ENCODE peak calls at places on chromosomes 2 and 18, in six cellular contexts. Q is cardiac muscle cell, H is substantia nigra, Z is neuronal stem cell, R is caudate nucleus, B is spleen. M is an unnamed sample.

GRCh38 chr18:22604390-22604985 is 186.8 kb upstream of the CTAGE1 start:
- DNase-seq in Q (peak; percentile 90), H (no peak), Z (no peak), R (no peak), B (no peak), M (no peak)

GRCh38 chr18:67373636-67374035 is 142.9 kb downstream of the DSEL start:
- DNase-seq in Q (no peak), H (no peak), Z (no peak), R (no peak), B (no peak), M (no peak)

GRCh38 chr2:224885295-224885694 is 157.0 kb downstream of the DOCK10 start:
- DNase-seq in Q (no peak), H (no peak), Z (no peak), R (no peak), B (no peak), M (no peak)

GRCh38 chr2:239839306-239839705 is 185.8 kb downstream of the NDUFA10 start:
- DNase-seq in Q (no peak), H (no peak), Z (no peak), R (no peak), B (no peak), M (no peak)

GRCh38 chr2:176554107-176555048 is 285.1 kb downstream of the MTX2 start:
- DNase-seq in Q (peak; percentile 82), H (no peak), Z (peak; percentile 57), R (no peak), B (no peak), M (peak; percentile 54)

GRCh38 chr2:74546004-74546403 is 7.7 kb downstream of the LOXL3 start:
- DNase-seq in Q (no peak), H (no peak), Z (no peak), R (no peak), B (no peak), M (no peak)

GRCh38 chr18:58215005-58215404 is 171.0 kb downstream of the NEDD4L start:
- DNase-seq in Q (no peak), H (no peak), Z (no peak), R (no peak), B (no peak), M (no peak)

GRCh38 chr2:191245869-191246531 is 796 bp downstream of the MYO1B start:
- DNase-seq in Q (peak; percentile 72), H (no peak), Z (peak; percentile 77), R (no peak), B (peak; percentile 79), M (peak; percentile 49)

GRCh38 chr2:48719480-48720177 is 35.9 kb downstream of the LHCGR start:
- DNase-seq in Q (no peak), H (no peak), Z (peak; percentile 20), R (no peak), B (no peak), M (no peak)

GRCh38 chr18:30163573-30163972 is 879.0 kb downstream of the DSC3 start:
- DNase-seq in Q (no peak), H (no peak), Z (no peak), R (no peak), B (no peak), M (no peak)

GRCh38 chr2:189566046-189566445 is 14.5 kb downstream of the SLC40A1 start:
- DNase-seq in Q (peak; percentile 35), H (no peak), Z (no peak), R (no peak), B (no peak), M (no peak)

GRCh38 chr2:67234443-67234842 is 162.7 kb upstream of the ETAA1 start:
- DNase-seq in Q (peak; percentile 65), H (no peak), Z (peak; percentile 15), R (no peak), B (no peak), M (no peak)

DNA sequence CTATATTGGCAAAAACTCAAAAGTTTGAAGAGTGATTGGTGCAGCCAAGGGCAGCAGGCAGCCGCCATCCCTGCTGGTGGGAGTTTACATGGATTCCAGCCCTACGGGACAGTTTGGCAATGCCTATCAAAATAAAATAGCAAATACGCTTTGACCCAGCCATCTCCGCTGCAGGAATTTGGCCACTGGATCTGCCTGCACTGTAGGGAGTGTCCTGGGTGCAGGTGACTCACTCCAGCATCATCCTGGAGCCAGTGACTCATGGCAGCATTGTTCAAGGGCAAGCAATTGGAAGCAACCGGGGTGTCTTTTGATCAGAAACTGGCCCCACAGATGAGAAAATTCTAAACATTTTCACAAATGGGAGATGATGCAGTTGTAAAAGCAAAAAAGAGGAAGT is 24.6 kb downstream of the NGEF start:
- DNase-seq in Q (peak; percentile 86), H (no peak), Z (no peak), R (no peak), B (peak; percentile 10), M (peak; percentile 99)
- H3K27ac ChIP-seq in Q (no peak overlapping the region), H (no peak overlapping the region), Z (no peak overlapping the region), R (no peak overlapping the region), B (no peak overlapping the region), M (peak overlapping the region; percentile 95)

GRCh38 chr2:236571161-236571560 is 1.5 kb downstream of the ACKR3 start:
- DNase-seq in Q (no peak), H (no peak), Z (no peak), R (no peak), B (no peak), M (no peak)
- H3K27ac ChIP-seq in Q (no peak overlapping the region), H (no peak overlapping the region), Z (peak overlapping the region; percentile 43), R (peak overlapping the region; percentile 26), B (peak overlapping the region; percentile 85), M (no peak overlapping the region)

GRCh38 chr2:37779123-37779522 is 107.7 kb upstream of the CDC42EP3 start:
- DNase-seq in Q (no peak), H (no peak), Z (no peak), R (no peak), B (no peak), M (no peak)

GRCh38 chr2:37779611-37780010 is 108.2 kb upstream of the CDC42EP3 start:
- DNase-seq in Q (no peak), H (no peak), Z (no peak), R (no peak), B (no peak), M (no peak)

GRCh38 chr2:37775908-37776250 is 104.4 kb upstream of the CDC42EP3 start:
- DNase-seq in Q (peak; percentile 86), H (no peak), Z (no peak), R (no peak), B (no peak), M (no peak)

GRCh38 chr2:37774976-37775907 is 103.8 kb upstream of the CDC42EP3 start:
- DNase-seq in Q (no peak), H (no peak), Z (no peak), R (no peak), B (no peak), M (peak; percentile 65)

DNA sequence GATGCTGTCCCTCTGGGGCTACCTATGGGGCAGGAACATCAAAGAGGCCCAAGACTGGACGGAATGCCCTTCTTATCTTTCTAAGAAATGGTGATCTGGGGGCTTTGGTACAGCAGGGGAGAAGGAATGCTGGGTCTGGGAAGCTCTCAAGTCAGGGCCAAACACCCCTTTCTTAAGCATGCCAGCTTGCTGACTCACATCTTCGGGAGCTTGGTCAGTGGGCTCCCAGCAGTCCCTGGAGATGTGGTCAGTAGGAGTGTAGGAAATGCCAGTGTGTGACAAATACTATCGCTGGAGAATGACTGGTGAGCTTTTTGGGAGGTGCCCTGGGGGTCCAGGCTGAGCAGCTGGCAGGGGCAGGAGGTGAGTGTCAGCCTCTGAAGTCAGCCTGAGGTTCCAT is 105.0 kb upstream of the CDC42EP3 start:
- DNase-seq in Q (peak; percentile 88), H (no peak), Z (no peak), R (no peak), B (no peak), M (peak; percentile 76)
- H3K27ac ChIP-seq in Q (no peak overlapping the region), H (no peak overlapping the region), Z (no peak overlapping the region), R (no peak overlapping the region), B (no peak overlapping the region), M (peak overlapping the region; percentile 62)

GRCh38 chr18:38980420-38980819 is 1414.8 kb upstream of the CELF4 start:
- DNase-seq in Q (no peak), H (no peak), Z (no peak), R (no peak), B (no peak), M (no peak)
- H3K27ac ChIP-seq in Q (no peak overlapping the region), H (no peak overlapping the region), Z (no peak overlapping the region), R (no peak overlapping the region), B (no peak overlapping the region), M (no peak overlapping the region)

GRCh38 chr2:11022874-11023273 is 111.1 kb downstream of the KCNF1 start:
- DNase-seq in Q (no peak), H (no peak), Z (no peak), R (no peak), B (no peak), M (peak; percentile 99)

GRCh38 chr2:11019614-11020013 is 107.9 kb downstream of the KCNF1 start:
- DNase-seq in Q (no peak), H (no peak), Z (no peak), R (no peak), B (no peak), M (no peak)

GRCh38 chr2:11017921-11018320 is 106.2 kb downstream of the KCNF1 start:
- DNase-seq in Q (no peak), H (no peak), Z (no peak), R (no peak), B (no peak), M (no peak)

GRCh38 chr2:11022064-11022463 is 110.3 kb downstream of the KCNF1 start:
- DNase-seq in Q (no peak), H (no peak), Z (no peak), R (no peak), B (no peak), M (no peak)

GRCh38 chr2:11018651-11019185 is 107.0 kb downstream of the KCNF1 start:
- DNase-seq in Q (no peak), H (no peak), Z (no peak), R (no peak), B (no peak), M (no peak)
- H3K27ac ChIP-seq in Q (no peak overlapping the region), H (no peak overlapping the region), Z (no peak overlapping the region), R (no peak overlapping the region), B (no peak overlapping the region), M (no peak overlapping the region)

M was measured in PC-9.